ENCODE peak calls at places on chromosomes 1 and 21, in ten cellular contexts. J is mucosa of descending colon, M is astrocyte of the spinal cord, A is AG09319, H is choroid plexus epithelial cell, G is AG10803, F is mesothelial cell of epicardium, X is GM20000, P is Calu3, C is body of pancreas. T is an unnamed sample.
A peak's percentile ranks its signal among the peaks of the same experiment; 100 is the strongest.

GRCh38 chr1:85975770-85976386 is 180.7 kb downstream of the COL24A1 start:
- DNase-seq in J (no peak), M (no peak), A (no peak), H (no peak), G (no peak), F (no peak), X (no peak), P (no peak), C (no peak), T (no peak)

GRCh38 chr21:17925000-17925610 is 105.9 kb upstream of the C21orf91 start:
- DNase-seq in J (peak; percentile 74), M (peak; percentile 57), A (no peak), H (peak; percentile 78), G (peak; percentile 51), F (no peak), X (peak; percentile 69), P (peak; percentile 52), C (peak; percentile 65), T (peak; percentile 66)

GRCh38 chr1:158007949-158008386 is 14.5 kb downstream of the KIRREL1 start:
- DNase-seq in J (no peak), M (no peak), A (no peak), H (no peak), G (no peak), F (no peak), X (no peak), P (no peak), C (no peak), T (no peak)

GRCh38 chr1:1921901-1922753 is 3.0 kb upstream of the TMEM52 start:
- DNase-seq in J (no peak), M (no peak), A (no peak), H (no peak), G (no peak), F (no peak), X (no peak), P (no peak), C (no peak), T (no peak)

GRCh38 chr1:65020774-65021173 is 54.4 kb upstream of the JAK1 start:
- DNase-seq in J (no peak), M (no peak), A (no peak), H (peak; percentile 52), G (no peak), F (no peak), X (no peak), P (no peak), C (no peak), T (no peak)

GRCh38 chr1:204319462-204319861 is 40.3 kb downstream of the PLEKHA6 start:
- DNase-seq in J (no peak), M (peak; percentile 53), A (peak; percentile 69), H (peak; percentile 78), G (peak; percentile 90), F (no peak), X (no peak), P (peak; percentile 57), C (no peak), T (peak; percentile 15)

GRCh38 chr21:33135925-33136324 is 66.0 kb downstream of the OLIG1 start:
- DNase-seq in J (no peak), M (no peak), A (no peak), H (no peak), G (no peak), F (no peak), X (no peak), P (no peak), C (no peak), T (no peak)

GRCh38 chr1:3924871-3925655 is 25.0 kb upstream of the C1orf174 start:
- DNase-seq in J (no peak), M (no peak), A (no peak), H (no peak), G (no peak), F (no peak), X (no peak), P (no peak), C (no peak), T (no peak)

GRCh38 chr1:152148991-152149390 is 10.0 kb downstream of the RPTN start:
- DNase-seq in J (no peak), M (no peak), A (no peak), H (no peak), G (peak; percentile 22), F (no peak), X (no peak), P (no peak), C (no peak), T (no peak)

GRCh38 chr1:92992066-92992465 is 30.8 kb upstream of the DIPK1A start:
- DNase-seq in J (no peak), M (no peak), A (no peak), H (no peak), G (peak; percentile 53), F (no peak), X (no peak), P (no peak), C (no peak), T (no peak)
- TF ChIP-seq CTCF in J (no peak), M (no peak), A (no peak), H (no peak), G (no peak), F (no peak), X (no peak), P (no peak), C (no peak), T (no peak)

GRCh38 chr1:150268706-150269403 is at the start of gene APH1A:
- DNase-seq in J (peak; percentile 96), M (peak; percentile 98), A (peak; percentile 90), H (peak; percentile 98), G (peak; percentile 96), F (peak; percentile 92), X (peak; percentile 95), P (peak; percentile 97), C (peak; percentile 96), T (peak; percentile 97)
- TF ChIP-seq CTCF in J (no peak), M (no peak), A (no peak), H (no peak), G (no peak), F (no peak), X (no peak), P (no peak), C (no peak), T (no peak)

DNA sequence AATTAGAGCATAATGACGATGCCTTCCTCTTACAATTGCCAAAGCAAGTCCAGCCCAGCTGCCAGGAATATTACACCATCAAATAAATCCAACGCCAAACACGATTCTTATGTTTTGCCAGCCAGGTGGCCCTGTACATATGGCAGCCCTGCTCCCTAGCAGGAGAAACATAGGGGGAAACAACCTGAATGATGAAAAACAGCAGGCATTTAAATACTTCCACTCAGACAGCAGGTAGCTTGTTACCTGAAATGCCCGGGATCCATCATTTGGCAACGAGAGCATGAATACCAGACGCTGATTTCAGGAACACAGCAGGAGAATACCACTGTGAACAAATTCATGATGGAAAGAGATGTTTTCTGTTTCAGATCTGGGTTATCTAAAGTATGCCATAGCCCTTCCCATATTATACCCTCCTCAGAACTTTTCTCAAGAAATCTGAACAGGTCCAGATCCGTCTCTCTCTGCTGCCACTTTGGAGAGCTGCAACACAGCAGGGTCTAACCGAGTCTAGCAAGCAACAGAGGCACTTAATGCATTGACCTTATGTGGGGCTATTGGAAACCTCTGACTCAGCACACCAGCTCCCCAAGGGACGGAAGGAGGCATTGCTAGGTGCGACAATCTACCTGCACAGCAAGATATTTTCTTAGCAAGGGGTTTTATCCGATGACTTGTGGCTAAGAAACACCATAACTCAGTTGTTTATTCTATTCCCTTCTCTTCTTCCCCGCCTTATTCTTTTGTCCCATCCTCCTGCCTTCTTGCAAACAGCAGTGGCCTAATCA is 166.3 kb downstream of the BARHL2 start:
- DNase-seq in J (no peak), M (no peak), A (no peak), H (no peak), G (no peak), F (no peak), X (no peak), P (no peak), C (no peak), T (no peak)
- TF ChIP-seq CTCF in J (no peak), M (no peak), A (no peak), H (no peak), G (no peak), F (no peak), X (no peak), P (no peak), C (no peak), T (no peak)

GRCh38 chr1:202605515-202605914 is 104.7 kb downstream of the SYT2 start:
- DNase-seq in J (no peak), M (no peak), A (no peak), H (no peak), G (no peak), F (no peak), X (no peak), P (no peak), C (no peak), T (no peak)

GRCh38 chr1:202596638-202597037 is 113.6 kb downstream of the SYT2 start:
- DNase-seq in J (no peak), M (no peak), A (no peak), H (no peak), G (no peak), F (no peak), X (no peak), P (no peak), C (no peak), T (no peak)

GRCh38 chr1:202599669-202600431 is 110.4 kb downstream of the SYT2 start:
- DNase-seq in J (peak; percentile 43), M (peak; percentile 79), A (peak; percentile 70), H (peak; percentile 90), G (peak; percentile 85), F (peak; percentile 77), X (peak; percentile 73), P (peak; percentile 80), C (peak; percentile 54), T (peak; percentile 58)

GRCh38 chr1:202597090-202597761 is 113.0 kb downstream of the SYT2 start:
- DNase-seq in J (no peak), M (no peak), A (no peak), H (no peak), G (no peak), F (no peak), X (no peak), P (no peak), C (no peak), T (no peak)

GRCh38 chr1:202600432-202601041 is 109.7 kb downstream of the SYT2 start:
- DNase-seq in J (no peak), M (no peak), A (no peak), H (no peak), G (no peak), F (no peak), X (no peak), P (no peak), C (no peak), T (no peak)
- TF ChIP-seq CTCF in J (no peak), M (no peak), A (no peak), H (no peak), G (no peak), F (no peak), X (no peak), P (no peak), C (no peak), T (peak; percentile 18)

DNA sequence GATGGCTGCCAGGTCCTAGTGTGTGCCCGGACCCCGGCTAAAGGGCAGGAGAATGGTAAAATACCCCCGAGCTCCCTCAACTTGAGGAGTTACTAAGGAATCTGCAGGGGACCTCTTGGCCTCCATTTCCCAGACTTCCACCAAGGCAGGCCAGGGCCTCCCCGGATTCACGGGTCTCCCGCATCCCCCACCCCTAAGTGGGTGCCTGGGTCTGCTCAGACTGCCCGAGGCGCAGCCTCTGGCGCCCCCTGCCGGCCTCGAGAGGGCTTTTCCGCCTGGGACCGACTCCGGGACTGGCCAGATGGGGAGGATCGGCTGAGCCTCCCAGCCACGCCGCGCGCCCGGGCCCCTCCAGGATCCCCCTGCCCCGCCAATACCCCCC is 1.7 kb downstream of the PLEKHG5 start:
- DNase-seq in J (peak; percentile 80), M (peak; percentile 75), A (peak; percentile 23), H (peak; percentile 78), G (peak; percentile 58), F (peak; percentile 86), X (peak; percentile 95), P (peak; percentile 76), C (peak; percentile 77), T (peak; percentile 82)
- TF ChIP-seq CTCF in J (peak; percentile 94), M (peak; percentile 96), A (peak; percentile 93), H (peak; percentile 89), G (peak; percentile 79), F (peak; percentile 94), X (peak; percentile 94), P (peak; percentile 91), C (peak; percentile 78), T (peak; percentile 100)

GRCh38 chr1:184596950-184597651 is 157.6 kb downstream of the EDEM3 start:
- DNase-seq in J (peak; percentile 28), M (no peak), A (no peak), H (no peak), G (no peak), F (no peak), X (no peak), P (no peak), C (no peak), T (no peak)
- TF ChIP-seq CTCF in J (no peak), M (no peak), A (no peak), H (peak; percentile 26), G (no peak), F (no peak), X (no peak), P (peak; percentile 22), C (no peak), T (peak; percentile 13)

T was measured in activated CD8-positive, alpha-beta T cell treated with anti-CD3 and anti-CD28 coated beads for 36 hours.